ENCODE peak calls at places on chromosomes 12 and 14, in four cellular contexts. T is psoas muscle; H is stimulated activated naive B cell treated with anti-CD40 and anti-IgM and Interleukin-4, amounts not matched to agents 10 μg/mL and 1 μg/mL and 100 μg/mL, for 72 hours; M is pancreas. Z is an unnamed sample.

GRCh38 chr12:83092101-83092500 is 405.4 kb downstream of the TMTC2 start:
- DNase-seq in T (no peak), H (no peak), M (no peak), Z (no peak)

GRCh38 chr12:130280226-130280625 is 57.5 kb upstream of the PIWIL1 start:
- DNase-seq in T (no peak), H (peak; percentile 3), M (no peak), Z (no peak)

GRCh38 chr12:66879392-66879791 is 200.5 kb upstream of the GRIP1 start:
- DNase-seq in T (no peak), H (no peak), M (no peak), Z (no peak)

GRCh38 chr12:122437656-122438121 is 15.2 kb upstream of the CLIP1 start:
- DNase-seq in T (peak; percentile 88), H (no peak), M (peak; percentile 38), Z (peak; percentile 84)

GRCh38 chr14:50447491-50447890 is 50.8 kb upstream of the CDKL1 start:
- DNase-seq in T (no peak), H (no peak), M (no peak), Z (no peak)

GRCh38 chr14:29222671-29223268 is 456.2 kb downstream of the FOXG1 start:
- DNase-seq in T (no peak), H (no peak), M (no peak), Z (no peak)

GRCh38 chr12:130375888-130376287 is 38.2 kb downstream of the PIWIL1 start:
- DNase-seq in T (no peak), H (no peak), M (no peak), Z (no peak)

GRCh38 chr14:60343571-60344071 is 94.6 kb downstream of the PPM1A start:
- DNase-seq in T (no peak), H (no peak), M (no peak), Z (no peak)

GRCh38 chr14:99517046-99517642 is 35.9 kb downstream of the CCNK start:
- DNase-seq in T (peak; percentile 51), H (no peak), M (no peak), Z (peak; percentile 72)

GRCh38 chr14:94451826-94452225 is 774 bp downstream of the SERPINA11 start:
- DNase-seq in T (no peak), H (no peak), M (no peak), Z (no peak)